ENCODE peak calls at places on chromosomes 13 and 19, in four cellular contexts. One of them, this sample, is unnamed.

GRCh38 chr19:2127758-2128157 is 23.6 kb downstream of the AP3D1 start:
- DNase-seq in bronchial epithelial cell: no peak
- DNase-seq in AG09319: no peak
- DNase-seq in ovary: no peak
- DNase-seq in this sample: no peak

GRCh38 chr19:38497907-38498306 is 64.4 kb downstream of the RYR1 start:
- DNase-seq in bronchial epithelial cell: no peak
- DNase-seq in AG09319: no peak
- DNase-seq in ovary: no peak
- DNase-seq in this sample: no peak

GRCh38 chr19:50317115-50317514 is 12.1 kb downstream of the KCNC3 start:
- DNase-seq in bronchial epithelial cell: no peak
- DNase-seq in AG09319: no peak
- DNase-seq in ovary: no peak
- DNase-seq in this sample: no peak

GRCh38 chr13:98239156-98240076 is 62.3 kb upstream of the RNF113B start:
- DNase-seq in bronchial epithelial cell: no peak
- DNase-seq in AG09319: no peak
- DNase-seq in ovary: no peak
- DNase-seq in this sample: peak

GRCh38 chr13:38848360-38848759 is 142.3 kb downstream of the STOML3 start:
- DNase-seq in bronchial epithelial cell: no peak
- DNase-seq in AG09319: no peak
- DNase-seq in ovary: no peak
- DNase-seq in this sample: no peak

GRCh38 chr13:104571161-104571889 is 1505.1 kb upstream of the SLC10A2 start:
- DNase-seq in bronchial epithelial cell: peak
- DNase-seq in AG09319: no peak
- DNase-seq in ovary: peak
- DNase-seq in this sample: peak

GRCh38 chr19:2291185-2291751 is 9.3 kb upstream of the PEAK3 start:
- DNase-seq in bronchial epithelial cell: no peak
- DNase-seq in AG09319: no peak
- DNase-seq in ovary: no peak
- DNase-seq in this sample: no peak

GRCh38 chr19:45402469-45403070 is 2.3 kb downstream of the PPP1R13L start:
- DNase-seq in bronchial epithelial cell: peak
- DNase-seq in AG09319: no peak
- DNase-seq in ovary: no peak
- DNase-seq in this sample: no peak

GRCh38 chr13:93116809-93117208 is 109.8 kb upstream of the GPC6 start:
- DNase-seq in bronchial epithelial cell: no peak
- DNase-seq in AG09319: no peak
- DNase-seq in ovary: no peak
- DNase-seq in this sample: no peak

GRCh38 chr13:70623260-70623659 is 515.0 kb upstream of the KLHL1 start:
- DNase-seq in bronchial epithelial cell: peak
- DNase-seq in AG09319: no peak
- DNase-seq in ovary: no peak
- DNase-seq in this sample: no peak

GRCh38 chr13:28044608-28045007 is 55.8 kb downstream of the FLT3 start:
- DNase-seq in bronchial epithelial cell: no peak
- DNase-seq in AG09319: no peak
- DNase-seq in ovary: no peak
- DNase-seq in this sample: no peak

GRCh38 chr19:13718733-13719132 is 45.6 kb upstream of the MRI1 start:
- DNase-seq in bronchial epithelial cell: peak
- DNase-seq in AG09319: peak
- DNase-seq in ovary: no peak
- DNase-seq in this sample: no peak

GRCh38 chr19:11113140-11113708 is 24.0 kb downstream of the LDLR start:
- DNase-seq in bronchial epithelial cell: no peak
- DNase-seq in AG09319: no peak
- DNase-seq in ovary: no peak
- DNase-seq in this sample: no peak

GRCh38 chr13:90872491-90873025 is 474.9 kb upstream of the MIR17HG start:
- DNase-seq in bronchial epithelial cell: no peak
- DNase-seq in AG09319: no peak
- DNase-seq in ovary: no peak
- DNase-seq in this sample: no peak

GRCh38 chr19:55230780-55231179 is 2.2 kb upstream of the TMEM86B start:
- DNase-seq in bronchial epithelial cell: no peak
- DNase-seq in AG09319: no peak
- DNase-seq in ovary: no peak
- DNase-seq in this sample: no peak

GRCh38 chr13:33649212-33649917 is 168.6 kb upstream of the RFC3 start:
- DNase-seq in bronchial epithelial cell: peak
- DNase-seq in AG09319: no peak
- DNase-seq in ovary: no peak
- DNase-seq in this sample: no peak

GRCh38 chr13:34343413-34343812 is 525.5 kb downstream of the RFC3 start:
- DNase-seq in bronchial epithelial cell: peak
- DNase-seq in AG09319: no peak
- DNase-seq in ovary: no peak
- DNase-seq in this sample: no peak

GRCh38 chr13:63025741-63026140 is 1610.1 kb upstream of the PCDH20 start:
- DNase-seq in bronchial epithelial cell: no peak
- DNase-seq in AG09319: no peak
- DNase-seq in ovary: no peak
- DNase-seq in this sample: no peak

GRCh38 chr19:32708457-32708856 is 11.1 kb upstream of the TDRD12 start:
- DNase-seq in bronchial epithelial cell: no peak
- DNase-seq in AG09319: no peak
- DNase-seq in ovary: no peak
- DNase-seq in this sample: no peak

GRCh38 chr19:56712609-56713008 is 41.1 kb upstream of the ZNF835 start:
- DNase-seq in bronchial epithelial cell: no peak
- DNase-seq in AG09319: no peak
- DNase-seq in ovary: no peak
- DNase-seq in this sample: no peak

GRCh38 chr13:28817204-28817603 is 2.9 kb upstream of the MTUS2 start:
- DNase-seq in bronchial epithelial cell: no peak
- DNase-seq in AG09319: no peak
- DNase-seq in ovary: no peak
- DNase-seq in this sample: no peak

GRCh38 chr13:99124695-99125334 is 75.8 kb upstream of the UBAC2 start:
- DNase-seq in bronchial epithelial cell: peak
- DNase-seq in AG09319: peak
- DNase-seq in ovary: no peak
- DNase-seq in this sample: peak

GRCh38 chr19:22144394-22144793 is 52.4 kb downstream of the ZNF676 start:
- DNase-seq in bronchial epithelial cell: no peak
- DNase-seq in AG09319: no peak
- DNase-seq in ovary: no peak
- DNase-seq in this sample: no peak

GRCh38 chr19:11423804-11424318 is 4.7 kb upstream of the RGL3 start:
- DNase-seq in bronchial epithelial cell: no peak
- DNase-seq in AG09319: no peak
- DNase-seq in ovary: peak
- DNase-seq in this sample: no peak

GRCh38 chr13:57946361-57946760 is 314.8 kb downstream of the PCDH17 start:
- DNase-seq in bronchial epithelial cell: no peak
- DNase-seq in AG09319: no peak
- DNase-seq in ovary: no peak
- DNase-seq in this sample: no peak

GRCh38 chr13:33743438-33744368 is 74.2 kb upstream of the RFC3 start:
- DNase-seq in bronchial epithelial cell: no peak
- DNase-seq in AG09319: no peak
- DNase-seq in ovary: no peak
- DNase-seq in this sample: no peak

GRCh38 chr13:60765700-60766411 is 368.8 kb downstream of the TDRD3 start:
- DNase-seq in bronchial epithelial cell: peak
- DNase-seq in AG09319: no peak
- DNase-seq in ovary: no peak
- DNase-seq in this sample: no peak

GRCh38 chr19:54133312-54133956 is 4.1 kb upstream of the CNOT3 start:
- DNase-seq in bronchial epithelial cell: peak
- DNase-seq in AG09319: peak
- DNase-seq in ovary: no peak
- DNase-seq in this sample: peak

DNA sequence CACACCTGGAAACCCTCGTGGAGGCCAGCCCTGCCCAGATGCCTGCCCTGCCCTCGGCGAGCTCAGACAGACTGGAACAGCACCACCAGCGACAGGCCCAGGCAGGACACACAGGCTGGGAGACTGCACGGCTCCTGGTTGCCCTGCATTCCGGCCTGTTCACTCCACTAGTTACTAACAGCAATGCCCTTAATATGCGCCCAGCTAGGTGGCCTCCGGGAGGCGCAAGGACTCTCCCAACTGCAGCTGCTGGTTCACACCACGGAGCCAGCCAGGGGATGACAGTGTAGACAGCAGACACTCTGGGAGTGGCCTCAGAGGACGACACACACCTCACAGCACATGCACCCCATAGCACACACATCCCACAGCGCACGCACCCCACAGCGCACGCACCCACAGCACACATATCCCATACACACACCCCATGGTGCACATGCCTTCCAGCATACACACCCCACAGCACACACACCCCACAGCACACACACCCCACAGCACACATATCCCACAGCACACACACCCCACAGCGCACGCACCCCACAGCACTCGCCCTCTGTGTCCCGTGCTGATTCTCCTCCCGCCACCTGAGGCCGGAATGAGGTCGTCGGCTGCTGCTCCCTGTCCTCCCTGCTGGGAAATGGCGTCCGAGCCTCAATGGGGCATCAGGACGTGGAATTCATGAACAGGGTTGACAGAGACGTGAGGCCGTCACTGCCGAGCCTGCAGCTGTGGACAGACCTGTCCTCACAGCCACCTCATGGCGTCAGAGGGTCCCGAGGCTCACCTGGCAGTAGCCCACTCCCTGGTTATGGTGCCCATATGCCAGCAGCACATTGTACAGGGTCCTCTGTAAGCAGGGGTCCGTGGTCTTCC is 13.6 kb downstream of the GRTP1 start:
- DNase-seq in bronchial epithelial cell: peak
- DNase-seq in AG09319: no peak
- DNase-seq in ovary: no peak
- DNase-seq in this sample: no peak
- TF ChIP-seq CTCF in bronchial epithelial cell: no peak
- TF ChIP-seq CTCF in AG09319: no peak
- TF ChIP-seq CTCF in ovary: no peak
- TF ChIP-seq CTCF in this sample: no peak

GRCh38 chr13:113020323-113021080 is 51.5 kb downstream of the MCF2L start:
- DNase-seq in bronchial epithelial cell: no peak
- DNase-seq in AG09319: no peak
- DNase-seq in ovary: no peak
- DNase-seq in this sample: no peak
- TF ChIP-seq CTCF in bronchial epithelial cell: no peak
- TF ChIP-seq CTCF in AG09319: no peak
- TF ChIP-seq CTCF in ovary: no peak
- TF ChIP-seq CTCF in this sample: no peak

GRCh38 chr13:41193919-41194824 is at the start of gene KBTBD7:
- DNase-seq in bronchial epithelial cell: peak
- DNase-seq in AG09319: peak
- DNase-seq in ovary: peak
- DNase-seq in this sample: peak

GRCh38 chr13:41199061-41199460 is 4.7 kb upstream of the KBTBD7 start:
- DNase-seq in bronchial epithelial cell: no peak
- DNase-seq in AG09319: no peak
- DNase-seq in ovary: no peak
- DNase-seq in this sample: no peak

GRCh38 chr13:41199526-41199925 is 5.2 kb upstream of the KBTBD7 start:
- DNase-seq in bronchial epithelial cell: no peak
- DNase-seq in AG09319: peak
- DNase-seq in ovary: no peak
- DNase-seq in this sample: no peak

GRCh38 chr13:41196011-41196410 is 1.6 kb upstream of the KBTBD7 start:
- DNase-seq in bronchial epithelial cell: no peak
- DNase-seq in AG09319: no peak
- DNase-seq in ovary: no peak
- DNase-seq in this sample: no peak

GRCh38 chr13:41196620-41197019 is 2.3 kb upstream of the KBTBD7 start:
- DNase-seq in bronchial epithelial cell: peak
- DNase-seq in AG09319: no peak
- DNase-seq in ovary: no peak
- DNase-seq in this sample: no peak
- TF ChIP-seq CTCF in bronchial epithelial cell: peak
- TF ChIP-seq CTCF in AG09319: no peak
- TF ChIP-seq CTCF in ovary: no peak
- TF ChIP-seq CTCF in this sample: peak

GRCh38 chr13:30453727-30454126 is 12.0 kb downstream of the HMGB1 start:
- DNase-seq in bronchial epithelial cell: peak
- DNase-seq in AG09319: no peak
- DNase-seq in ovary: no peak
- DNase-seq in this sample: no peak
- TF ChIP-seq CTCF in bronchial epithelial cell: peak
- TF ChIP-seq CTCF in AG09319: no peak
- TF ChIP-seq CTCF in ovary: no peak
- TF ChIP-seq CTCF in this sample: peak

DNA sequence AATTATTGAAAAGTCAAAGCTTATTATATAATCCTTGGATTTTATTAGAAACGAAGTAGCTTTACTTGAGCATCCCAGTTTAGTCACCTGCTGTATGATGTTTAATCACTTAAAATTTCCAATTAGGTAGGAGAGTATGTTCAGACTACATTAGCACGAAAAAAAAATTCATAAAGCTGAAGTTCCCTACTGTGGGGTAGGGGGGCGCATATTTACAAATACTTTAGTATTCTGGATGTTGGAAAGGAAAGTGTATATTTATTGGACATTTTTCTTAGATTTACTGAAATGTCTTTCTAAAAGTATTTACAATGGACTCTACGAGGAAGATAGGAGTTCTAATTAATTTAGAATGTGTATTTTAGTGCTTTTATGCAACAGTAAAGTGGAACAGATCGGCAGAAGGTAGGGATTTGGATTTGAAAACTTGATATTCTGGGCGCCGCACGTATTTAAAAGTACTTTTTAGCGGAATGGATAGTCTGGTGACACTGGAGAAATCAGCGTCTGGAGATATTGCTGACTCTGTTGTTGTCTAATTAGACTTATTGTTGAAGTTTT is 1.9 kb downstream of the CDK8 start:
- DNase-seq in bronchial epithelial cell: no peak
- DNase-seq in AG09319: no peak
- DNase-seq in ovary: no peak
- DNase-seq in this sample: no peak
- TF ChIP-seq CTCF in bronchial epithelial cell: no peak
- TF ChIP-seq CTCF in AG09319: peak
- TF ChIP-seq CTCF in ovary: no peak
- TF ChIP-seq CTCF in this sample: peak

DNA sequence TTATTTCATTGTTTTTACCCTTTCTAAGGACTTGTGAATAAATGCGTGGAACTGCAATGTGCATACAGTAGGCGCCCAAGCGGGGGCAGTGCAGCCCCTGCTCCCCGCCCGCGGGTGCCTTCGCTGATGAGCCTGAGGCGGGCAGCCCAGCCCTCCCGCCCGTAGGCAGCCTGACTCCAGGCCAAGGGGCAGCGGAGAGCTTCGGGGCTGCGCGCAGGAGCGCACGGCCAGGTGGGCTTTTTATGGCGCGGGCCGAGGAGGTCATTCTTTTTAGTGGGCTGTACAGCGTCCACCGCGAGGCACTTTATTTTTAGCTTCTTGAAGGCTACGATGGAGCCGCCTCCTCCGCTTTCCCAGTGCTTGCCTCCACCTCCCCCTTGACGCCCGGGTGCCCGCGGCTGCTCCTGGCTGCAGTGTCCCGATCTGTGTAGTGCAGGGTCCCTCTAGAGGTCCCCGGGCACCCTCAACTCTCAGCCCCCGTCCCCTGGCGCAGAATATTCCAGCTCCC is 60.5 kb downstream of the CCNE1 start:
- DNase-seq in bronchial epithelial cell: peak
- DNase-seq in AG09319: no peak
- DNase-seq in ovary: no peak
- DNase-seq in this sample: no peak
- TF ChIP-seq CTCF in bronchial epithelial cell: peak
- TF ChIP-seq CTCF in AG09319: no peak
- TF ChIP-seq CTCF in ovary: no peak
- TF ChIP-seq CTCF in this sample: no peak